ENCODE peak calls at places on chromosome 11, in five cellular contexts. P is progenitor cell of endocrine pancreas, A is NCI-H1105, V is GOT3, Y is RWPE1. D is an unnamed sample.

GRCh38 chr11:44388828-44389645 is 79.1 kb upstream of the ALX4 start:
- DNase-seq in Y (no peak), A (no peak), V (no peak), P (no peak), D (no peak)

GRCh38 chr11:94650756-94651155 is 83.6 kb downstream of the PIWIL4 start:
- DNase-seq in A (no peak), P (no peak), Y (no peak), V (no peak), D (no peak)

GRCh38 chr11:132099692-132100091 is 729.3 kb downstream of the NTM start:
- DNase-seq in Y (no peak), A (no peak), P (no peak), V (no peak), D (no peak)

GRCh38 chr11:6022954-6023353 is 7.6 kb downstream of the OR56A1 start:
- DNase-seq in V (no peak), P (no peak), A (peak; percentile 19), Y (peak; percentile 25), D (peak; percentile 36)

GRCh38 chr11:8775341-8776133 is 92.9 kb downstream of the RPL27A start:
- DNase-seq in P (no peak), Y (no peak), V (no peak), A (no peak), D (no peak)

GRCh38 chr11:14898286-14899086 is 6.5 kb upstream of the CYP2R1 start:
- DNase-seq in V (no peak), A (no peak), P (no peak), Y (no peak), D (no peak)

GRCh38 chr11:56841210-56841810 is 92.8 kb upstream of the OR9G4 start:
- DNase-seq in V (peak; percentile 8), A (peak; percentile 21), P (peak; percentile 29), Y (peak; percentile 55), D (peak; percentile 4)

GRCh38 chr11:24163146-24163545 is 333.7 kb upstream of the LUZP2 start:
- DNase-seq in V (no peak), P (no peak), A (no peak), Y (no peak), D (no peak)

GRCh38 chr11:111833524-111833923 is 37.9 kb downstream of the ALG9 start:
- DNase-seq in A (no peak), P (no peak), Y (no peak), V (no peak), D (no peak)

GRCh38 chr11:59857444-59858434 is 8.5 kb downstream of the TCN1 start:
- DNase-seq in Y (peak; percentile 30), A (no peak), P (no peak), V (no peak), D (no peak)

GRCh38 chr11:8230921-8231847 is 32.5 kb downstream of the LMO1 start:
- DNase-seq in Y (no peak), P (no peak), A (no peak), V (no peak), D (no peak)